ENCODE peak calls at places on chromosomes 13 and 19, in seven cellular contexts. One of them, this sample, is unnamed.

GRCh38 chr19:12748489-12748888 is 3.1 kb upstream of the BEST2 start:
- DNase-seq in left lung: no peak
- DNase-seq in AG09309: no peak
- DNase-seq in astrocyte: no peak
- DNase-seq in choroid plexus epithelial cell: no peak
- DNase-seq in heart right ventricle: no peak
- DNase-seq in AG04450: no peak
- DNase-seq in this sample: no peak

GRCh38 chr19:38898788-38899446 is 501 bp downstream of the SIRT2 start:
- DNase-seq in left lung: no peak
- DNase-seq in AG09309: no peak
- DNase-seq in astrocyte: peak
- DNase-seq in choroid plexus epithelial cell: peak
- DNase-seq in heart right ventricle: no peak
- DNase-seq in AG04450: no peak
- DNase-seq in this sample: no peak

GRCh38 chr13:110832205-110832479 is 82.7 kb downstream of the ANKRD10 start:
- DNase-seq in left lung: no peak
- DNase-seq in AG09309: no peak
- DNase-seq in astrocyte: no peak
- DNase-seq in choroid plexus epithelial cell: no peak
- DNase-seq in heart right ventricle: no peak
- DNase-seq in AG04450: no peak
- DNase-seq in this sample: no peak

GRCh38 chr13:46663216-46663615 is 110.2 kb downstream of the LRCH1 start:
- DNase-seq in left lung: no peak
- DNase-seq in AG09309: no peak
- DNase-seq in astrocyte: no peak
- DNase-seq in choroid plexus epithelial cell: no peak
- DNase-seq in heart right ventricle: no peak
- DNase-seq in AG04450: no peak
- DNase-seq in this sample: no peak

GRCh38 chr13:102940143-102940542 is 94.3 kb downstream of the ERCC5 start:
- DNase-seq in left lung: no peak
- DNase-seq in AG09309: no peak
- DNase-seq in astrocyte: no peak
- DNase-seq in choroid plexus epithelial cell: no peak
- DNase-seq in heart right ventricle: no peak
- DNase-seq in AG04450: no peak
- DNase-seq in this sample: no peak

GRCh38 chr13:90355162-90355751 is 992.2 kb upstream of the MIR17HG start:
- DNase-seq in left lung: no peak
- DNase-seq in AG09309: no peak
- DNase-seq in astrocyte: no peak
- DNase-seq in choroid plexus epithelial cell: no peak
- DNase-seq in heart right ventricle: no peak
- DNase-seq in AG04450: no peak
- DNase-seq in this sample: no peak

GRCh38 chr13:23637813-23638212 is 67.6 kb downstream of the TNFRSF19 start:
- DNase-seq in left lung: no peak
- DNase-seq in AG09309: no peak
- DNase-seq in astrocyte: no peak
- DNase-seq in choroid plexus epithelial cell: no peak
- DNase-seq in heart right ventricle: peak
- DNase-seq in AG04450: no peak
- DNase-seq in this sample: no peak

GRCh38 chr13:106143392-106143791 is 392.1 kb downstream of the EFNB2 start:
- DNase-seq in left lung: no peak
- DNase-seq in AG09309: no peak
- DNase-seq in astrocyte: peak
- DNase-seq in choroid plexus epithelial cell: peak
- DNase-seq in heart right ventricle: no peak
- DNase-seq in AG04450: peak
- DNase-seq in this sample: no peak

GRCh38 chr19:5337886-5338595 is 2.6 kb downstream of the PTPRS start:
- DNase-seq in left lung: no peak
- DNase-seq in AG09309: no peak
- DNase-seq in astrocyte: no peak
- DNase-seq in choroid plexus epithelial cell: no peak
- DNase-seq in heart right ventricle: no peak
- DNase-seq in AG04450: no peak
- DNase-seq in this sample: no peak

GRCh38 chr19:46451352-46451751 is 20.0 kb downstream of the PNMA8A start:
- DNase-seq in left lung: no peak
- DNase-seq in AG09309: no peak
- DNase-seq in astrocyte: no peak
- DNase-seq in choroid plexus epithelial cell: no peak
- DNase-seq in heart right ventricle: no peak
- DNase-seq in AG04450: no peak
- DNase-seq in this sample: no peak

GRCh38 chr19:5036733-5037681 is 68.1 kb downstream of the KDM4B start:
- DNase-seq in left lung: no peak
- DNase-seq in AG09309: no peak
- DNase-seq in astrocyte: peak
- DNase-seq in choroid plexus epithelial cell: peak
- DNase-seq in heart right ventricle: peak
- DNase-seq in AG04450: no peak
- DNase-seq in this sample: no peak

GRCh38 chr19:42255766-42256750 is 1.1 kb upstream of the ERF start:
- DNase-seq in left lung: peak
- DNase-seq in AG09309: no peak
- DNase-seq in astrocyte: no peak
- DNase-seq in choroid plexus epithelial cell: peak
- DNase-seq in heart right ventricle: peak
- DNase-seq in AG04450: no peak
- DNase-seq in this sample: no peak

GRCh38 chr19:18126097-18126496 is 26.9 kb upstream of the PIK3R2 start:
- DNase-seq in left lung: no peak
- DNase-seq in AG09309: no peak
- DNase-seq in astrocyte: no peak
- DNase-seq in choroid plexus epithelial cell: no peak
- DNase-seq in heart right ventricle: no peak
- DNase-seq in AG04450: no peak
- DNase-seq in this sample: no peak

GRCh38 chr13:97116754-97117153 is 105.4 kb upstream of the MBNL2 start:
- DNase-seq in left lung: no peak
- DNase-seq in AG09309: no peak
- DNase-seq in astrocyte: peak
- DNase-seq in choroid plexus epithelial cell: peak
- DNase-seq in heart right ventricle: peak
- DNase-seq in AG04450: no peak
- DNase-seq in this sample: peak

GRCh38 chr13:32206097-32206740 is 108.9 kb downstream of the ZAR1L start:
- DNase-seq in left lung: no peak
- DNase-seq in AG09309: no peak
- DNase-seq in astrocyte: no peak
- DNase-seq in choroid plexus epithelial cell: peak
- DNase-seq in heart right ventricle: no peak
- DNase-seq in AG04450: no peak
- DNase-seq in this sample: no peak

GRCh38 chr13:32587014-32587773 is 942 bp downstream of the PDS5B start:
- DNase-seq in left lung: peak
- DNase-seq in AG09309: no peak
- DNase-seq in astrocyte: peak
- DNase-seq in choroid plexus epithelial cell: peak
- DNase-seq in heart right ventricle: peak
- DNase-seq in AG04450: no peak
- DNase-seq in this sample: no peak

GRCh38 chr13:97200081-97200942 is 21.8 kb upstream of the MBNL2 start:
- DNase-seq in left lung: no peak
- DNase-seq in AG09309: no peak
- DNase-seq in astrocyte: no peak
- DNase-seq in choroid plexus epithelial cell: no peak
- DNase-seq in heart right ventricle: no peak
- DNase-seq in AG04450: no peak
- DNase-seq in this sample: no peak

GRCh38 chr13:78759704-78760103 is 100.7 kb upstream of the OBI1 start:
- DNase-seq in left lung: no peak
- DNase-seq in AG09309: no peak
- DNase-seq in astrocyte: no peak
- DNase-seq in choroid plexus epithelial cell: no peak
- DNase-seq in heart right ventricle: no peak
- DNase-seq in AG04450: no peak
- DNase-seq in this sample: no peak

GRCh38 chr13:44421853-44422525 is 48.4 kb downstream of the SERP2 start:
- DNase-seq in left lung: no peak
- DNase-seq in AG09309: no peak
- DNase-seq in astrocyte: no peak
- DNase-seq in choroid plexus epithelial cell: no peak
- DNase-seq in heart right ventricle: no peak
- DNase-seq in AG04450: no peak
- DNase-seq in this sample: no peak

GRCh38 chr13:36725936-36726335 is 52.1 kb downstream of the SERTM1 start:
- DNase-seq in left lung: no peak
- DNase-seq in AG09309: no peak
- DNase-seq in astrocyte: no peak
- DNase-seq in choroid plexus epithelial cell: no peak
- DNase-seq in heart right ventricle: no peak
- DNase-seq in AG04450: no peak
- DNase-seq in this sample: no peak

GRCh38 chr19:39432677-39433025 is 3.1 kb downstream of the RPS16 start:
- DNase-seq in left lung: no peak
- DNase-seq in AG09309: no peak
- DNase-seq in astrocyte: no peak
- DNase-seq in choroid plexus epithelial cell: no peak
- DNase-seq in heart right ventricle: no peak
- DNase-seq in AG04450: no peak
- DNase-seq in this sample: no peak

GRCh38 chr19:23771348-23771747 is 12.7 kb upstream of the ZNF681 start:
- DNase-seq in left lung: no peak
- DNase-seq in AG09309: no peak
- DNase-seq in astrocyte: no peak
- DNase-seq in choroid plexus epithelial cell: no peak
- DNase-seq in heart right ventricle: no peak
- DNase-seq in AG04450: no peak
- DNase-seq in this sample: no peak

GRCh38 chr13:111503376-111503775 is 182.9 kb downstream of the TEX29 start:
- DNase-seq in left lung: no peak
- DNase-seq in AG09309: no peak
- DNase-seq in astrocyte: no peak
- DNase-seq in choroid plexus epithelial cell: no peak
- DNase-seq in heart right ventricle: no peak
- DNase-seq in AG04450: no peak
- DNase-seq in this sample: no peak

GRCh38 chr13:110232756-110233155 is 74.2 kb downstream of the COL4A1 start:
- DNase-seq in left lung: no peak
- DNase-seq in AG09309: no peak
- DNase-seq in astrocyte: no peak
- DNase-seq in choroid plexus epithelial cell: no peak
- DNase-seq in heart right ventricle: peak
- DNase-seq in AG04450: no peak
- DNase-seq in this sample: no peak

GRCh38 chr13:111922086-111922485 is 144.9 kb upstream of the SOX1 start:
- DNase-seq in left lung: peak
- DNase-seq in AG09309: no peak
- DNase-seq in astrocyte: no peak
- DNase-seq in choroid plexus epithelial cell: no peak
- DNase-seq in heart right ventricle: no peak
- DNase-seq in AG04450: no peak
- DNase-seq in this sample: no peak

GRCh38 chr19:14150041-14150769 is 13.8 kb upstream of the ASF1B start:
- DNase-seq in left lung: no peak
- DNase-seq in AG09309: no peak
- DNase-seq in astrocyte: no peak
- DNase-seq in choroid plexus epithelial cell: no peak
- DNase-seq in heart right ventricle: no peak
- DNase-seq in AG04450: no peak
- DNase-seq in this sample: no peak
- TF ChIP-seq CTCF in left lung: no peak
- TF ChIP-seq CTCF in AG09309: no peak
- TF ChIP-seq CTCF in astrocyte: no peak
- TF ChIP-seq CTCF in choroid plexus epithelial cell: no peak
- TF ChIP-seq CTCF in heart right ventricle: no peak
- TF ChIP-seq CTCF in AG04450: no peak
- TF ChIP-seq CTCF in this sample: no peak

DNA sequence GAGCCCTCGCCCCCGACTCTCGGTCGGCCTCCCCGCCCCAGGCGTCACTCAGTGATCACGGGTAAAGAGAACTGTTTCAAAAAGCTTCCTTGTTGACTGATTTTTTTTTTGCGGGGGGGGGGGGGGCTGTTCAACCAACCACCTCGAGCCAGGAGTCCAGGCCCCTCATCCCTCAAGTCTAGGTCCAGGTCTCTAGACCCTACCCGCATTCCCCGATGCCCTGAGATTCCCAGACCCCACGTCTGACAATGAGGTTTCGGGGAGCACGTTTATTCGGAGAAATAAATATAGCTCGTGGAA is 4.3 kb downstream of the HRC start:
- DNase-seq in left lung: no peak
- DNase-seq in AG09309: no peak
- DNase-seq in astrocyte: no peak
- DNase-seq in choroid plexus epithelial cell: no peak
- DNase-seq in heart right ventricle: no peak
- DNase-seq in AG04450: no peak
- DNase-seq in this sample: no peak
- H3K4me3 ChIP-seq in left lung: peak
- H3K4me3 ChIP-seq in AG09309: peak
- H3K4me3 ChIP-seq in astrocyte: peak
- H3K4me3 ChIP-seq in choroid plexus epithelial cell: peak
- H3K4me3 ChIP-seq in heart right ventricle: peak
- H3K4me3 ChIP-seq in AG04450: peak
- H3K4me3 ChIP-seq in this sample: peak

DNA sequence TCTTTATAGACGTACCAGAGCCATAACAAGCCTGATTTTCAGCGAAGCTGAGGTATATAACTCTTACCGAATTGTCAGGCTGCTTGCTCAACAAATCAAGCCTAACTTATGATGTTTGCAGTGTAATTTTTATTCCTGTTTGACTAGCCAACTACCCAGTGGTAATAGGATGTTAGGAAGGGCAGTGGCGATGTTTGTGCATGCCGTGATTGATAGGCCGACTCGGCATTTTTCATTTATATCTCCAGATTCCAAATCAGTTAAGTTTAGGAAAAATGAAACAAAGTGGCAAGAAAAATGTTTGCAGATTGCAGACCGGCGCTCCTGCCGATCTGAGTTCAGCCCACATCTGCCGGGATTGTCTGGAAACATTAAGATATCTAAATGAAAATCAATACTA is 401.6 kb upstream of the ZNF507 start:
- DNase-seq in left lung: no peak
- DNase-seq in AG09309: no peak
- DNase-seq in astrocyte: no peak
- DNase-seq in choroid plexus epithelial cell: no peak
- DNase-seq in heart right ventricle: no peak
- DNase-seq in AG04450: no peak
- DNase-seq in this sample: no peak
- TF ChIP-seq CTCF in left lung: no peak
- TF ChIP-seq CTCF in AG09309: no peak
- TF ChIP-seq CTCF in astrocyte: no peak
- TF ChIP-seq CTCF in choroid plexus epithelial cell: no peak
- TF ChIP-seq CTCF in heart right ventricle: no peak
- TF ChIP-seq CTCF in AG04450: no peak
- TF ChIP-seq CTCF in this sample: no peak

DNA sequence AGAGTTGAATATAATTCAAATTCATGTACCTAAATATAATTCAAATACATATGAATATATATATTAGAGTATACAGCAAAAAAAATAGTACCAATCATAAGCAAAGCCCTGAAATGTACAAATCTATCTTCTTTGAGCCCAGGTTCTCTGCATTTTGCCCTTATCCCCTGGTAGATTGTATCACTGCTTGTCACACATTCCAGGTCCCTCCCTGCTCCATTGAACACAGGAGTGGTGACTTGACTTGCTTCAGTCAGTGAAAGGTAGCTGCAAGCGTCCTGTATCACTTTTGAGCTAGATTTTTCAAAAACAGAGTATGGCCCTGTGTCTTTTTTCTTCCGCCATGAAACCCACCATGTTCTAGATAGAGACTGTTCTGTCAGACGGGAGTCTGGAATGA is 369.4 kb downstream of the LIG4 start:
- DNase-seq in left lung: no peak
- DNase-seq in AG09309: no peak
- DNase-seq in astrocyte: no peak
- DNase-seq in choroid plexus epithelial cell: no peak
- DNase-seq in heart right ventricle: no peak
- DNase-seq in AG04450: no peak
- DNase-seq in this sample: no peak
- H3K4me3 ChIP-seq in left lung: no peak
- H3K4me3 ChIP-seq in AG09309: no peak
- H3K4me3 ChIP-seq in astrocyte: no peak
- H3K4me3 ChIP-seq in choroid plexus epithelial cell: no peak
- H3K4me3 ChIP-seq in heart right ventricle: no peak
- H3K4me3 ChIP-seq in AG04450: no peak
- H3K4me3 ChIP-seq in this sample: no peak

This sample was measured in retinal pigment epithelial cell.